ENCODE peak calls at places on chromosomes 3 and 15, in four cellular contexts. H is HepG2, A is K562, X is HCT116. S is an unnamed sample.
A peak's percentile ranks its signal among the peaks of the same experiment; 100 is the strongest.

GRCh38 chr3:50655009-50655830 is 19.5 kb upstream of the DOCK3 start:
- DNase-seq in A (no peak), H (no peak), X (no peak), S (no peak)

GRCh38 chr3:196796317-196796716 is 56.7 kb downstream of the PAK2 start:
- DNase-seq in A (no peak), H (no peak), X (no peak), S (no peak)

GRCh38 chr3:190192087-190192486 is 71.4 kb upstream of the P3H2 start:
- DNase-seq in A (no peak), H (no peak), X (no peak), S (no peak)

GRCh38 chr3:51954713-51955112 is 468 bp upstream of the GPR62 start:
- DNase-seq in H (no peak), X (no peak), A (no peak), S (no peak)

GRCh38 chr3:188126931-188127330 is 27.0 kb upstream of the LPP start:
- DNase-seq in A (no peak), H (no peak), X (no peak), S (no peak)

GRCh38 chr3:127714151-127714571 is 41.4 kb downstream of the ABTB1 start:
- DNase-seq in H (no peak), A (no peak), X (no peak), S (no peak)

GRCh38 chr3:143881102-143881501 is 32.8 kb upstream of the SLC9A9 start:
- DNase-seq in A (no peak), X (no peak), H (no peak), S (no peak)

GRCh38 chr15:59596640-59597039 is 14.9 kb upstream of the GCNT3 start:
- DNase-seq in A (no peak), H (no peak), X (no peak), S (no peak)

GRCh38 chr15:37204698-37205097 is 104.3 kb upstream of the MEIS2 start:
- DNase-seq in X (no peak), H (no peak), A (peak; percentile 1), S (no peak)

GRCh38 chr3:129558772-129559564 is 16.0 kb downstream of the H1-8 start:
- DNase-seq in H (peak; percentile 74), X (no peak), A (peak; percentile 30), S (no peak)

GRCh38 chr15:74643368-74644204 is 27.9 kb downstream of the CLK3 start:
- DNase-seq in X (no peak), H (no peak), A (peak; percentile 23), S (no peak)

GRCh38 chr3:134721214-134721613 is 70.4 kb upstream of the KY start:
- DNase-seq in H (no peak), X (no peak), A (no peak), S (no peak)

GRCh38 chr15:65204236-65204930 is 6.9 kb downstream of the CILP start:
- DNase-seq in A (no peak), H (no peak), X (no peak), S (no peak)

GRCh38 chr15:90916461-90916860 is 13.4 kb downstream of the MAN2A2 start:
- DNase-seq in H (no peak), X (no peak), A (no peak), S (no peak)

GRCh38 chr3:158456114-158456513 is 114.9 kb upstream of the MLF1 start:
- DNase-seq in X (no peak), H (no peak), A (no peak), S (no peak)

GRCh38 chr3:95781598-95781997 is 1032.8 kb upstream of the EPHA6 start:
- DNase-seq in A (no peak), X (no peak), H (no peak), S (no peak)

GRCh38 chr3:142270407-142270806 is 45.0 kb upstream of the GK5 start:
- DNase-seq in X (no peak), H (no peak), A (no peak), S (no peak)

GRCh38 chr15:95604634-95605036 is 725.9 kb upstream of the NR2F2 start:
- DNase-seq in A (no peak), X (no peak), H (no peak), S (no peak)

GRCh38 chr3:129593595-129594339 is 12.7 kb downstream of the PLXND1 start:
- DNase-seq in H (peak; percentile 95), A (no peak), X (no peak), S (no peak)

GRCh38 chr15:59170295-59170881 is 36.3 kb upstream of the LDHAL6B start:
- DNase-seq in H (peak; percentile 16), X (no peak), A (no peak), S (no peak)

GRCh38 chr3:33006081-33006480 is 54.6 kb downstream of the CCR4 start:
- DNase-seq in H (no peak), X (no peak), A (peak; percentile 42), S (no peak)

GRCh38 chr15:60616628-60617027 is 137.7 kb upstream of the ICE2 start:
- DNase-seq in H (no peak), X (no peak), A (no peak), S (no peak)

GRCh38 chr3:159150176-159150575 is 348.3 kb downstream of the MFSD1 start:
- DNase-seq in H (no peak), A (no peak), X (no peak), S (no peak)

GRCh38 chr3:133404925-133405324 is 5.1 kb downstream of the BFSP2 start:
- DNase-seq in X (no peak), A (no peak), H (no peak), S (no peak)

GRCh38 chr3:129665024-129665768 is 58.7 kb upstream of the PLXND1 start:
- DNase-seq in H (peak; percentile 53), X (no peak), A (no peak), S (no peak)

GRCh38 chr3:45987368-45988099 is 8.1 kb downstream of the FYCO1 start:
- DNase-seq in H (peak; percentile 16), X (no peak), A (no peak), S (no peak)

GRCh38 chr15:75599396-75599795 is 20.3 kb upstream of the PTPN9 start:
- DNase-seq in H (no peak), A (no peak), X (no peak), S (no peak)

GRCh38 chr3:126982522-126983175 is at the start of gene PLXNA1:
- DNase-seq in A (peak; percentile 84), H (peak; percentile 44), X (peak; percentile 64), S (peak; percentile 41)

GRCh38 chr3:57079221-57079831 is 18.9 kb downstream of the SPATA12 start:
- DNase-seq in H (peak; percentile 28), A (peak; percentile 64), X (no peak), S (no peak)

GRCh38 chr3:128486692-128487537 is 6.1 kb downstream of the GATA2 start:
- DNase-seq in H (no peak), X (no peak), A (peak; percentile 57), S (no peak)

GRCh38 chr3:36373084-36373483 is 7.2 kb upstream of the STAC start:
- DNase-seq in X (no peak), H (no peak), A (no peak), S (no peak)

GRCh38 chr15:68553994-68554715 is 24.6 kb upstream of the CORO2B start:
- DNase-seq in H (peak; percentile 61), A (peak; percentile 77), X (peak; percentile 54), S (peak; percentile 38)

GRCh38 chr3:128624526-128625138 is 26.0 kb downstream of the RPN1 start:
- DNase-seq in H (no peak), A (no peak), X (no peak), S (no peak)

GRCh38 chr15:94196536-94196935 is 34.8 kb upstream of the MCTP2 start:
- DNase-seq in X (no peak), A (no peak), H (no peak), S (no peak)

GRCh38 chr3:32018723-32019564 is 37.4 kb downstream of the ZNF860 start:
- DNase-seq in X (peak; percentile 54), H (peak; percentile 52), A (peak; percentile 52), S (no peak)

GRCh38 chr3:23455084-23455483 is 252.0 kb downstream of the UBE2E2 start:
- DNase-seq in A (no peak), H (no peak), X (no peak), S (no peak)

GRCh38 chr3:113070226-113071220 is 79.7 kb downstream of the GTPBP8 start:
- DNase-seq in H (peak; percentile 12), X (no peak), A (no peak), S (no peak)

GRCh38 chr3:11636372-11636760 is 7.3 kb downstream of the VGLL4 start:
- DNase-seq in A (no peak), X (no peak), H (no peak), S (no peak)

DNA sequence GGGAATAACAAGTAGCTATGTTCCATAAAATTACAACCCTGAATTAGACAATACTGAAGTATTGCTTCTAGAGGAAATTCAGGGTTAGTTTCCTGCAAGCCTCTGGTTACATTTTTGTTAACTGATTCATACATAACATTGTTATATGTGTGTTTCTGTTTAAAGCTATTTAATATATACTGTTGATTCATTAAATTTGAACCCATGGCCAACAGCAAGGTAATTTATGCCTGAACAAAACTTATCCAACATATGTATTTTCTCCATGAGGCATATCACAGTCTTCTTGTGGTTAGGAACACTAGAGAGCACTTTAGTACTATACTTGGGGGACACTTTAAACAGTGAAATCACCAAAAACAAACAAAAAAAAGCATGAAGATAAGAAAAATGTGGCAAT is 47.7 kb upstream of the PTX3 start:
- DNase-seq in A (no peak), H (no peak), X (no peak), S (no peak)
- TF ChIP-seq TCF7L2 in A (no peak), H (no peak), X (no peak), S (no peak)

GRCh38 chr3:117681619-117682018 is 972.0 kb downstream of the TUSC7 start:
- DNase-seq in X (no peak), A (no peak), H (no peak), S (no peak)
- TF ChIP-seq TCF7L2 in X (no peak), A (no peak), H (no peak), S (no peak)

DNA sequence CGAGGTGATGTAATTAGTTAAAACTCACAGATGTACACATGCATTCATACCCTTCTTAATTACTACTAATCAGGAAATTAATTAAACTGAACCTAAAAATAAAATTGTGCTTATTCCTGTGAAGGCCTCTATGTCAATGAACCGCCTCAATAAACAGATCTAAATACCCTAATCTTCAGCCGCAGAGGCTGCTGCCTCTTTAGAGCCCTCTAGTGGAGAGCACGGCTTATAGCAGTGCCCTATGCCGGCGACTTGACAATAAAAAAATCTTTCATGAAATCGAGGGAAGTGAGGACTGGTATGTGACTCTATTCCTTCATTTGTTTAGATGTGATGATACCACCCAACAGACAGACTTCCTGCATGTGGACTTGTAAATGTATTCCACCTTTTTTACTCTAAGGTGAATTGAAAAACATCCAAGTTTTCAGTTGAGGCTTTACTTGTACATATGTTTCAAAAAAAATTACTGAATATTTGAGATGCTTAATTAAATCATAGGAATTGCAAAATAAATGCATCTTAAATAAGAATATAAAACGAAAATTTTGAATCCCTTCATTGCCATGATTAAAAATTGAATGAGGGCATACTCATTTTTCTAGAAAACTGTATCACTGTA is 8.3 kb upstream of the EPHA3 start:
- DNase-seq in A (peak; percentile 34), X (peak; percentile 7), H (peak; percentile 31), S (no peak)
- TF ChIP-seq TCF7L2 in A (no peak), X (no peak), H (no peak), S (no peak)

GRCh38 chr3:195182470-195182795 is 88.5 kb downstream of the XXYLT1 start:
- DNase-seq in A (peak; percentile 78), H (no peak), X (no peak), S (no peak)
- TF ChIP-seq TCF7L2 in A (no peak), H (no peak), X (no peak), S (no peak)

DNA sequence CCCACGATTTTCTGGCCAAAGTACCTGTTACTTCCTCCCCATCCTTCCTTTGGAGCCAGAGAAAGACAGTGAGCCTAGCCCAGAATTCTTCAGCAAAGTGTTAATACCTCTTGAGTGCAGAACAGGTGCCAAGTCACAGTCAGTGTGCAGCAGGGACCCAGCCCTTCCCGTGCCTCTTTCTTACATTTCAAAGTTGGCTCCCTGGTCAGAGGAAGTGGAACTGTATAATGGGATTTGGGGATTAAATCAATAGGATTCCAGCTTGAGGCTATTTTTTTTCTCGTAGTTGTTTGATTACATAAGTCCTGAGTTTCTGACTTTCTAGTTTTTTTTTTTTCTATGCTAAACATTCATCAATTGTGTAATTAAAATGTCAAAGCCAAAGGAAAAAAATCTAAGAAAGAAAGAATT is 52.6 kb upstream of the ABHD10 start:
- DNase-seq in A (no peak), H (no peak), X (peak; percentile 64), S (no peak)
- TF ChIP-seq TCF7L2 in A (no peak), H (no peak), X (peak; percentile 95), S (no peak)